ENCODE peak calls at places on chromosome 17, in eight cellular contexts. Q is stomach; A is anterior cingulate cortex; Y is endothelial cell; D is HuH-7; V is lung; S is Calu3; I is effector memory CD8-positive, alpha-beta T cell. K is an unnamed sample.

GRCh38 chr17:75941442-75941819 is 589 bp upstream of the FBF1 start:
- DNase-seq in V (no peak), D (no peak), A (no peak), Q (no peak), Y (no peak), I (no peak), S (no peak), K (no peak)

GRCh38 chr17:40168262-40168832 is 8.9 kb upstream of the RAPGEFL1 start:
- DNase-seq in Q (peak; percentile 49), S (peak; percentile 88), A (peak; percentile 17), I (peak; percentile 27), Y (no peak), V (no peak), D (no peak), K (peak; percentile 69)

GRCh38 chr17:54426287-54426886 is 474.3 kb upstream of the TOM1L1 start:
- DNase-seq in D (peak; percentile 1), Y (no peak), I (no peak), S (no peak), A (no peak), Q (no peak), V (no peak), K (peak; percentile 44)

GRCh38 chr17:28760987-28761562 is 17.3 kb downstream of the TRAF4 start:
- DNase-seq in V (peak; percentile 84), I (no peak), S (peak; percentile 65), Q (peak; percentile 87), D (no peak), A (peak; percentile 33), Y (peak; percentile 59), K (peak; percentile 72)

GRCh38 chr17:56593741-56594527 is 435 bp downstream of the NOG start:
- DNase-seq in I (peak; percentile 3), V (peak; percentile 63), S (peak; percentile 55), A (peak; percentile 63), Y (peak; percentile 64), Q (peak; percentile 56), D (peak; percentile 69), K (no peak)

GRCh38 chr17:1003972-1004768 is 7.2 kb downstream of the TIMM22 start:
- DNase-seq in I (no peak), A (peak; percentile 42), Q (peak; percentile 71), Y (no peak), S (no peak), D (no peak), V (no peak), K (no peak)

GRCh38 chr17:77572065-77572601 is 386.4 kb upstream of the TNRC6C start:
- DNase-seq in S (no peak), Y (no peak), V (no peak), Q (no peak), D (no peak), I (no peak), A (no peak), K (no peak)

GRCh38 chr17:45256114-45256966 is 5.6 kb downstream of the SPATA32 start:
- DNase-seq in A (no peak), D (no peak), Y (no peak), V (no peak), Q (no peak), S (peak; percentile 43), I (no peak), K (peak; percentile 33)

GRCh38 chr17:38562903-38563302 is 42.8 kb downstream of the SRCIN1 start:
- DNase-seq in V (no peak), D (no peak), Y (no peak), I (no peak), A (no peak), S (no peak), Q (no peak), K (no peak)

GRCh38 chr17:35568561-35568960 is 7.9 kb upstream of the SLFN14 start:
- DNase-seq in D (no peak), I (no peak), Q (no peak), S (peak; percentile 36), Y (no peak), V (no peak), A (no peak), K (peak; percentile 56)

GRCh38 chr17:78839762-78840529 is 668 bp downstream of the USP36 start:
- DNase-seq in D (peak; percentile 46), I (peak; percentile 66), Q (peak; percentile 51), Y (peak; percentile 47), V (peak; percentile 52), S (peak; percentile 43), A (no peak), K (peak; percentile 56)

GRCh38 chr17:71709271-71709670 is 411.5 kb upstream of the SOX9 start:
- DNase-seq in V (no peak), I (no peak), D (no peak), Y (no peak), S (no peak), A (no peak), Q (no peak), K (no peak)

GRCh38 chr17:10730956-10731879 is 1.4 kb upstream of the TMEM220 start:
- DNase-seq in S (no peak), I (no peak), V (no peak), A (no peak), Q (peak; percentile 63), Y (no peak), D (no peak), K (no peak)

GRCh38 chr17:71760062-71760720 is 360.6 kb upstream of the SOX9 start:
- DNase-seq in D (no peak), A (no peak), S (no peak), Q (no peak), Y (no peak), I (no peak), V (no peak), K (no peak)

GRCh38 chr17:4770632-4771031 is 1.1 kb upstream of the TM4SF5 start:
- DNase-seq in Q (no peak), A (no peak), D (no peak), I (no peak), S (no peak), V (no peak), Y (no peak), K (no peak)

GRCh38 chr17:40316571-40317344 is 7.8 kb downstream of the RARA start:
- DNase-seq in Q (peak; percentile 45), V (no peak), Y (peak; percentile 75), A (no peak), I (no peak), S (peak; percentile 94), D (peak; percentile 74), K (peak; percentile 42)

GRCh38 chr17:74277935-74278334 is 3.9 kb downstream of the DNAI2 start:
- DNase-seq in Q (no peak), Y (no peak), I (no peak), A (no peak), V (no peak), S (no peak), D (no peak), K (no peak)

GRCh38 chr17:6924121-6924676 is 71.7 kb upstream of the ALOX12 start:
- DNase-seq in D (no peak), Y (no peak), Q (no peak), I (no peak), A (no peak), S (no peak), V (no peak), K (no peak)

GRCh38 chr17:32722733-32723132 is 154.2 kb downstream of the MYO1D start:
- DNase-seq in Y (no peak), I (no peak), D (no peak), V (no peak), A (no peak), S (no peak), Q (no peak), K (no peak)

GRCh38 chr17:82668631-82669099 is 20.4 kb upstream of the WDR45B start:
- DNase-seq in Q (peak; percentile 83), A (peak; percentile 79), D (peak; percentile 73), S (peak; percentile 78), Y (peak; percentile 67), I (no peak), V (peak; percentile 65), K (peak; percentile 78)

GRCh38 chr17:16872836-16873653 is 98.9 kb downstream of the TNFRSF13B start:
- DNase-seq in D (peak; percentile 59), V (peak; percentile 39), A (no peak), Y (peak; percentile 58), I (peak; percentile 5), S (peak; percentile 50), Q (peak; percentile 45), K (peak; percentile 62)

GRCh38 chr17:27609606-27610303 is 21.2 kb upstream of the LGALS9 start:
- DNase-seq in S (peak; percentile 62), I (no peak), V (no peak), Y (peak; percentile 30), D (peak; percentile 60), Q (peak; percentile 74), A (peak; percentile 18), K (peak; percentile 60)

GRCh38 chr17:75194879-75195278 is 10.6 kb upstream of the NUP85 start:
- DNase-seq in V (no peak), D (no peak), S (no peak), I (no peak), A (no peak), Y (no peak), Q (no peak), K (no peak)

GRCh38 chr17:72498671-72499210 is 377.9 kb downstream of the SOX9 start:
- DNase-seq in S (no peak), Y (no peak), A (no peak), Q (no peak), V (no peak), D (no peak), I (no peak), K (no peak)

GRCh38 chr17:42928714-42929496 is 28.3 kb downstream of the G6PC1 start:
- DNase-seq in Y (peak; percentile 51), Q (peak; percentile 36), V (peak; percentile 53), S (peak; percentile 62), A (no peak), I (no peak), D (peak; percentile 84), K (peak; percentile 96)

GRCh38 chr17:49913226-49914095 is 55.5 kb upstream of the DLX4 start:
- DNase-seq in S (no peak), Y (no peak), D (no peak), V (no peak), I (no peak), A (no peak), Q (no peak), K (peak; percentile 26)

GRCh38 chr17:68199837-68200688 is 47.8 kb upstream of the AMZ2 start:
- DNase-seq in A (no peak), I (no peak), Y (no peak), S (no peak), V (no peak), Q (no peak), D (no peak), K (no peak)

GRCh38 chr17:77944390-77945222 is 13.9 kb upstream of the TNRC6C start:
- DNase-seq in S (no peak), D (no peak), Q (no peak), Y (no peak), A (no peak), V (no peak), I (no peak), K (no peak)

GRCh38 chr17:63150466-63150865 is 184.4 kb downstream of the TANC2 start:
- DNase-seq in V (no peak), Y (no peak), S (no peak), I (no peak), Q (no peak), D (no peak), A (no peak), K (no peak)

GRCh38 chr17:59329558-59330313 is 1.7 kb upstream of the YPEL2 start:
- DNase-seq in S (peak; percentile 45), D (peak; percentile 71), Q (peak; percentile 66), A (peak; percentile 72), I (peak; percentile 39), V (peak; percentile 53), Y (peak; percentile 59), K (peak; percentile 93)

GRCh38 chr17:68646626-68647526 is 45.7 kb upstream of the FAM20A start:
- DNase-seq in Y (no peak), D (no peak), I (no peak), A (no peak), Q (peak; percentile 60), V (no peak), S (no peak), K (no peak)

GRCh38 chr17:65824901-65825300 is 263.5 kb upstream of the AXIN2 start:
- DNase-seq in Y (no peak), I (no peak), D (no peak), V (no peak), A (no peak), Q (no peak), S (no peak), K (no peak)

GRCh38 chr17:40597168-40598020 is 32.1 kb upstream of the CCR7 start:
- DNase-seq in I (no peak), D (no peak), S (no peak), Q (no peak), V (no peak), Y (no peak), A (no peak), K (no peak)

GRCh38 chr17:19727466-19728113 is 11.2 kb upstream of the SLC47A2 start:
- DNase-seq in S (no peak), I (no peak), D (no peak), V (no peak), A (peak; percentile 85), Y (no peak), Q (no peak), K (no peak)